ENCODE peak calls at places on chromosome X, in ten cellular contexts. N, H, R, L, E, S, A, O, P and B are unnamed samples.

GRCh38 chrX:15050395-15050794 is 177.2 kb downstream of the MOSPD2 start:
- DNase-seq in N (no peak), H (no peak), R (no peak), L (no peak), E (no peak), S (no peak), A (no peak), O (no peak), P (no peak), B (no peak)

GRCh38 chrX:153769865-153770605 is 6.0 kb downstream of the PLXNB3 start:
- DNase-seq in N (no peak), H (no peak), R (no peak), L (no peak), E (no peak), S (no peak), A (no peak), O (no peak), P (peak; percentile 26), B (no peak)

GRCh38 chrX:112888916-112889315 is 48.3 kb upstream of the AMOT start:
- DNase-seq in N (no peak), H (no peak), R (no peak), L (no peak), E (no peak), S (no peak), A (no peak), O (no peak), P (no peak), B (no peak)

GRCh38 chrX:3811331-3812311 is 98.2 kb upstream of the PRKX start:
- DNase-seq in N (no peak), H (peak; percentile 26), R (no peak), L (no peak), E (no peak), S (peak; percentile 31), A (peak; percentile 69), O (no peak), P (peak; percentile 64), B (no peak)

GRCh38 chrX:7109838-7110793 is 37.4 kb upstream of the STS start:
- DNase-seq in N (no peak), H (no peak), R (no peak), L (no peak), E (no peak), S (no peak), A (no peak), O (no peak), P (no peak), B (no peak)

GRCh38 chrX:16188687-16189086 is 21.4 kb downstream of the MAGEB17 start:
- DNase-seq in N (no peak), H (no peak), R (no peak), L (no peak), E (no peak), S (no peak), A (no peak), O (no peak), P (no peak), B (no peak)

GRCh38 chrX:73556159-73556558 is 6.8 kb upstream of the CHIC1 start:
- DNase-seq in N (no peak), H (no peak), R (no peak), L (no peak), E (no peak), S (no peak), A (no peak), O (no peak), P (no peak), B (no peak)

GRCh38 chrX:101550362-101550761 is at the start of gene ARMCX1:
- DNase-seq in N (no peak), H (no peak), R (no peak), L (no peak), E (peak; percentile 60), S (no peak), A (peak; percentile 80), O (peak; percentile 82), P (no peak), B (no peak)

GRCh38 chrX:109797311-109797975 is 64.4 kb upstream of the ACSL4 start:
- DNase-seq in N (no peak), H (no peak), R (peak; percentile 16), L (no peak), E (no peak), S (no peak), A (no peak), O (no peak), P (no peak), B (no peak)

GRCh38 chrX:2387614-2388239 is 113.0 kb downstream of the DHRSX start:
- DNase-seq in N (no peak), H (no peak), R (no peak), L (no peak), E (no peak), S (no peak), A (peak; percentile 46), O (no peak), P (no peak), B (no peak)

GRCh38 chrX:131617182-131617581 is 73.3 kb downstream of the OR13H1 start:
- DNase-seq in N (no peak), H (no peak), R (no peak), L (no peak), E (no peak), S (peak; percentile 32), A (no peak), O (no peak), P (no peak), B (no peak)

GRCh38 chrX:153794897-153795816 is 689 bp downstream of the SSR4 start:
- DNase-seq in N (no peak), H (no peak), R (no peak), L (peak; percentile 3), E (no peak), S (peak; percentile 23), A (no peak), O (no peak), P (peak; percentile 57), B (no peak)

GRCh38 chrX:71148278-71148663 is 3.6 kb downstream of the NLGN3 start:
- DNase-seq in N (no peak), H (no peak), R (no peak), L (no peak), E (no peak), S (no peak), A (no peak), O (no peak), P (no peak), B (no peak)

GRCh38 chrX:112083624-112084326 is 1.2 kb upstream of the TRPC5 start:
- DNase-seq in N (no peak), H (no peak), R (no peak), L (no peak), E (no peak), S (no peak), A (no peak), O (no peak), P (no peak), B (no peak)

GRCh38 chrX:34716322-34716721 is 59.2 kb upstream of the TMEM47 start:
- DNase-seq in N (no peak), H (no peak), R (no peak), L (no peak), E (no peak), S (no peak), A (peak; percentile 39), O (no peak), P (no peak), B (no peak)

GRCh38 chrX:5681159-5681558 is 547.5 kb downstream of the NLGN4X start:
- DNase-seq in N (no peak), H (no peak), R (no peak), L (no peak), E (no peak), S (peak; percentile 28), A (no peak), O (no peak), P (no peak), B (no peak)

GRCh38 chrX:83510466-83511181 is 2.5 kb downstream of the POU3F4 start:
- DNase-seq in N (no peak), H (no peak), R (no peak), L (no peak), E (no peak), S (no peak), A (no peak), O (no peak), P (no peak), B (no peak)

GRCh38 chrX:57329008-57329407 is 42.5 kb downstream of the FAAH2 start:
- DNase-seq in N (no peak), H (no peak), R (no peak), L (no peak), E (no peak), S (no peak), A (no peak), O (no peak), P (no peak), B (no peak)

GRCh38 chrX:21946925-21947641 is 6.6 kb downstream of the SMS start:
- DNase-seq in N (no peak), H (no peak), R (no peak), L (no peak), E (no peak), S (no peak), A (peak; percentile 45), O (no peak), P (no peak), B (no peak)